ENCODE peak calls at places on chromosome 4, in eight cellular contexts. B is mucosa of gallbladder, Z is GM04504, E is germinal center, Q is M059J, M is hippocampal formation, K is NCI-H187, T is fibroblast of lung. G is an unnamed sample.
A peak's percentile ranks its signal among the peaks of the same experiment; 100 is the strongest.

GRCh38 chr4:131052646-131053045 is 1956.7 kb downstream of the C4orf33 start:
- DNase-seq in B (no peak), Z (no peak), E (no peak), Q (no peak), M (no peak), K (no peak), T (no peak), G (no peak)

GRCh38 chr4:140234697-140235060 is 80.7 kb upstream of the MAML3 start:
- DNase-seq in B (no peak), Z (no peak), E (no peak), Q (no peak), M (no peak), K (no peak), T (no peak), G (no peak)

GRCh38 chr4:128854433-128854832 is 44.9 kb downstream of the JADE1 start:
- DNase-seq in B (no peak), Z (no peak), E (no peak), Q (no peak), M (no peak), K (no peak), T (no peak), G (no peak)

GRCh38 chr4:84977409-84977808 is 10.9 kb upstream of the WDFY3 start:
- DNase-seq in B (no peak), Z (no peak), E (no peak), Q (no peak), M (no peak), K (no peak), T (no peak), G (no peak)

GRCh38 chr4:52015366-52015765 is 4.8 kb downstream of the LRRC66 start:
- DNase-seq in B (no peak), Z (no peak), E (no peak), Q (peak; percentile 12), M (no peak), K (no peak), T (peak; percentile 21), G (no peak)

GRCh38 chr4:3367866-3368265 is 73.9 kb upstream of the HGFAC start:
- DNase-seq in B (no peak), Z (no peak), E (no peak), Q (no peak), M (no peak), K (no peak), T (no peak), G (no peak)

GRCh38 chr4:188021548-188022249 is 26.1 kb downstream of the ZFP42 start:
- DNase-seq in B (no peak), Z (no peak), E (no peak), Q (no peak), M (no peak), K (no peak), T (no peak), G (no peak)

GRCh38 chr4:71025654-71026053 is 32.2 kb downstream of the DCK start:
- DNase-seq in B (no peak), Z (no peak), E (no peak), Q (peak; percentile 3), M (no peak), K (no peak), T (no peak), G (no peak)